ENCODE peak calls at places on chromosomes 13 and 19, in six cellular contexts. O is osteoblast, U is ascending aorta, J is epithelial cell of proximal tubule, S is fibroblast of lung, R is OCI-LY7. D is an unnamed sample.

GRCh38 chr19:29260477-29261317 is 47.7 kb upstream of the UQCRFS1 start:
- DNase-seq in R (peak; percentile 60), O (peak; percentile 31), U (no peak), J (no peak), S (no peak), D (no peak)

GRCh38 chr19:55157064-55157908 is at the start of gene TNNI3:
- DNase-seq in S (no peak), R (no peak), O (peak; percentile 77), J (no peak), U (no peak), D (no peak)

GRCh38 chr19:20247016-20247683 is 80.1 kb downstream of the ZNF486 start:
- DNase-seq in J (no peak), U (no peak), O (no peak), S (peak; percentile 17), R (peak; percentile 77), D (no peak)

GRCh38 chr13:100069278-100069677 is 19.6 kb upstream of the PCCA start:
- DNase-seq in U (no peak), O (peak; percentile 35), S (peak; percentile 67), J (peak; percentile 80), R (no peak), D (peak; percentile 32)

GRCh38 chr13:41284512-41285288 is 21.3 kb upstream of the MTRF1 start:
- DNase-seq in O (peak; percentile 79), S (peak; percentile 48), J (peak; percentile 82), U (no peak), R (no peak), D (peak; percentile 79)

GRCh38 chr19:3670796-3671679 is 29.2 kb downstream of the PIP5K1C start:
- DNase-seq in S (peak; percentile 88), R (no peak), U (peak; percentile 85), J (no peak), O (peak; percentile 99), D (no peak)

GRCh38 chr13:95067303-95067702 is 233.9 kb downstream of the ABCC4 start:
- DNase-seq in O (no peak), U (no peak), J (no peak), S (peak; percentile 17), R (no peak), D (no peak)

GRCh38 chr13:41053384-41053826 is 7.9 kb upstream of the WBP4 start:
- DNase-seq in R (peak; percentile 71), O (peak; percentile 36), U (no peak), S (peak; percentile 63), J (no peak), D (peak; percentile 60)

GRCh38 chr13:91359071-91359470 is 11.6 kb downstream of the MIR17HG start:
- DNase-seq in O (no peak), U (no peak), J (no peak), S (no peak), R (peak; percentile 72), D (no peak)

GRCh38 chr19:21463449-21464105 is 41.8 kb upstream of the ZNF429 start:
- DNase-seq in J (peak; percentile 9), S (peak; percentile 33), R (no peak), O (peak; percentile 39), U (no peak), D (no peak)

GRCh38 chr13:73365681-73366080 is 306.9 kb downstream of the KLF5 start:
- DNase-seq in U (no peak), R (no peak), O (no peak), S (no peak), J (peak; percentile 81), D (no peak)

GRCh38 chr19:20278342-20278741 is 111.3 kb downstream of the ZNF486 start:
- DNase-seq in R (no peak), J (no peak), S (no peak), O (no peak), U (no peak), D (no peak)

GRCh38 chr19:48059331-48059730 is 15.5 kb upstream of the CABP5 start:
- DNase-seq in J (no peak), S (no peak), U (no peak), O (no peak), R (no peak), D (no peak)

GRCh38 chr19:13670846-13671245 is 93.5 kb upstream of the MRI1 start:
- DNase-seq in S (no peak), U (no peak), O (no peak), J (no peak), R (no peak), D (no peak)

GRCh38 chr19:35643255-35644205 is 2.0 kb downstream of the ETV2 start:
- DNase-seq in R (peak; percentile 92), S (peak; percentile 76), U (peak; percentile 27), J (no peak), O (peak; percentile 96), D (no peak)

GRCh38 chr13:88085036-88085435 is 413.9 kb downstream of the SLITRK5 start:
- DNase-seq in O (no peak), S (peak; percentile 2), U (no peak), R (no peak), J (no peak), D (no peak)

GRCh38 chr19:7444042-7444441 is 44.8 kb downstream of the PEX11G start:
- DNase-seq in J (no peak), S (no peak), R (no peak), U (no peak), O (no peak), D (no peak)

GRCh38 chr13:100495455-100495854 is 93.1 kb downstream of the GGACT start:
- DNase-seq in S (no peak), J (no peak), R (no peak), U (no peak), O (no peak), D (no peak)

GRCh38 chr19:8567522-8568172 is 9.6 kb downstream of the MYO1F start:
- DNase-seq in J (no peak), S (no peak), U (no peak), O (peak; percentile 29), R (no peak), D (no peak)

GRCh38 chr13:47976325-47976724 is 24.7 kb downstream of the SUCLA2 start:
- DNase-seq in U (no peak), S (no peak), O (no peak), R (no peak), J (no peak), D (no peak)

GRCh38 chr19:48390188-48391099 is 907 bp downstream of the KDELR1 start:
- DNase-seq in O (peak; percentile 96), U (no peak), S (peak; percentile 61), J (no peak), R (peak; percentile 81), D (no peak)

GRCh38 chr19:41813911-41814310 is 17.5 kb downstream of the CEACAM3 start:
- DNase-seq in J (no peak), U (no peak), O (peak; percentile 4), R (no peak), S (no peak), D (no peak)

GRCh38 chr19:55362990-55363716 is at the start of gene GARIN5B:
- DNase-seq in J (no peak), R (no peak), O (no peak), U (no peak), S (no peak), D (no peak)

GRCh38 chr19:1410136-1410786 is 2.9 kb downstream of the DAZAP1 start:
- DNase-seq in U (no peak), R (no peak), S (peak; percentile 60), O (peak; percentile 87), J (no peak), D (no peak)

DNA sequence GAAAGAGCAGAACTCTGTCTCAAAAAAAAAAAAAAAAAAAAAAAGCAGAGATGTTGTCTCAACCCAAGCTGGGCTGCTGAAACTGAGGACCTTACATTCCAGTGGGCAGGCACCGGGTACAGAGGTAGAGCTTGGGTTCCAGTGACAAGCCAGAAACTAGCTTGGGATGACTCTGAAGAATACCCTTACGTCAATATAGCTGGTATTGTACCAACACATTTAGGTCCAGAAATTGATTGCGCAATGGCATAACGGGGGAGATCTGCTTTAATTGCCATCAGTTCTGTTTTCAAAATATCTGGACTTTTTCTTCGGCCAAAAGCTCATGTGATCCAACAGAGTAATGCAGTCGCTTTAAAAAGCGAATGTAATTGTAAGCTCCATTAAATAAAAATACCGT is 103.1 kb upstream of the UBL3 start:
- DNase-seq in S (no peak), R (no peak), J (no peak), U (no peak), O (no peak), D (no peak)
- TF ChIP-seq CTCF in S (no peak), R (no peak), J (no peak), U (no peak), O (no peak), D (no peak)

GRCh38 chr13:103145476-103145875 is 79.3 kb upstream of the SLC10A2 start:
- DNase-seq in U (no peak), J (no peak), R (no peak), O (no peak), S (no peak), D (no peak)

GRCh38 chr13:103134271-103134670 is 68.1 kb upstream of the SLC10A2 start:
- DNase-seq in J (no peak), O (no peak), S (no peak), R (peak; percentile 18), U (no peak), D (no peak)

GRCh38 chr13:103142091-103142594 is 75.9 kb upstream of the SLC10A2 start:
- DNase-seq in S (no peak), R (no peak), O (no peak), J (no peak), U (no peak), D (no peak)

DNA sequence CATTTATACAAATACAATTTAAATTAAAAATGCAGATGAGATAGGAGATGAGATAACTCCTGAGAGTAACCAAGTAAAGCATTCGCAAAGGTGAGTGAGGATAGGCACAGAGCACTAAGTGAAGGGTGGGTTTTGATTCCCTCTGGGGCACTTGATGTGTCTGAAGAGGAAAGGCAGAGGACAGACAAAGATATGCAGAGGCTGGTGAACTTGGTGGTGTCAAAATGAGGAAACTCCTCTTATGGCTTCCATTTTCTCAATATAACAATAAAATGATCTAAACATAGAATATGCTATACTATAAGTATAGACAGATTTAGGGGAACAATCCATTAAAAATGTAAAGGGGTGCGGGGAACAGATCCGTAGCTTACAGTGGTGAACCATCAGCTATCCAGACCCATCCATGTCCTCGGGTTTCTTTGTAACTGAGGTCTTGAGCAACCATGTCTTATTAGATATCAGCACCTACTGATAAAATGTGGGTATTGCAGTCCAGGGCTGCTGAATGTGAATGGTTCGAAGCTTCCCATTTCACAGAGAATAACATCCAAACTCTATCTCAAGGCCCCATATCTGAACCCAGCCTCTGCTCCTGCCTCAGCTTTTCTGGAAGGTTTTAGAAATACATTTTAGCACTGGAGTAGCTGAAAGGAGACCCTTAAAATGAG is 73.9 kb upstream of the SLC10A2 start:
- DNase-seq in U (no peak), O (no peak), R (peak; percentile 72), S (peak; percentile 2), J (no peak), D (no peak)
- TF ChIP-seq CTCF in U (no peak), O (no peak), R (peak; percentile 79), S (peak; percentile 22), J (peak; percentile 89), D (no peak)

DNA sequence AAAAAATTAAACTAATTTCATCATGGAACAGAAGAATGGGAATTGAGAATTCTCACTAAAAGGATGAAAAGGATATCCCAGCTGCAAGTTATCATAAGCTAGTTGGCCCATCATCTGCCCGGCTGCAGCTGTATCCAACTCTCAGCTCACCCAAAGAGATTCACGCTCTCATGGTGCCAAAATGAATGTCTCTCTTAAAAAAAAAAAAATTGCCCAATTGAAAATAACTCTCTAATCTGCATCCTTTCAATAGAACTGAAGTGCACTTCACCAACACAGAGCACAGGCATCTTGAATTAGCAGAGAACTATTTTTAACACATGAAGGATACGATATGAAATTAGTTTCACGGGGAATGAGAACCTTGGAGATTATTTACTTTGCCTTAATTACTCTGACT is 20.0 kb downstream of the ENOX1 start:
- DNase-seq in R (no peak), O (no peak), J (no peak), U (no peak), S (peak; percentile 31), D (no peak)
- TF ChIP-seq CTCF in R (no peak), O (no peak), J (no peak), U (no peak), S (no peak), D (no peak)

GRCh38 chr13:98827449-98827848 is 75.0 kb upstream of the SLC15A1 start:
- DNase-seq in O (no peak), R (no peak), S (no peak), J (no peak), U (no peak), D (no peak)
- TF ChIP-seq CTCF in O (no peak), R (no peak), S (no peak), J (peak; percentile 18), U (no peak), D (no peak)

D was measured in AG09309.